ENCODE peak calls at places on chromosome 10, in six cellular contexts. D is AG09309, H is thyroid gland, F is GM12891, T is GM13976, B is glomerular endothelial cell. X is an unnamed sample.

GRCh38 chr10:132123606-132124005 is 57.9 kb downstream of the JAKMIP3 start:
- DNase-seq in D (no peak), H (no peak), F (no peak), T (no peak), B (no peak), X (no peak)

GRCh38 chr10:78706986-78707500 is 361.7 kb upstream of the ZMIZ1 start:
- DNase-seq in D (no peak), H (no peak), F (no peak), T (no peak), B (no peak), X (no peak)

GRCh38 chr10:123986736-123987135 is 95.1 kb upstream of the CPXM2 start:
- DNase-seq in D (no peak), H (no peak), F (no peak), T (no peak), B (no peak), X (no peak)

GRCh38 chr10:117790177-117790576 is 247.6 kb downstream of the EMX2 start:
- DNase-seq in D (no peak), H (no peak), F (no peak), T (no peak), B (no peak), X (no peak)

GRCh38 chr10:24259365-24260125 is 50.6 kb downstream of the KIAA1217 start:
- DNase-seq in D (no peak), H (no peak), F (no peak), T (no peak), B (no peak), X (no peak)

GRCh38 chr10:33783557-33783956 is 449.1 kb upstream of the NRP1 start:
- DNase-seq in D (no peak), H (no peak), F (no peak), T (no peak), B (no peak), X (no peak)

GRCh38 chr10:49166804-49167628 is 21.2 kb downstream of the TMEM273 start:
- DNase-seq in D (no peak), H (no peak), F (no peak), T (no peak), B (no peak), X (peak; percentile 28)

GRCh38 chr10:75038335-75038734 is 73.1 kb upstream of the SAMD8 start:
- DNase-seq in D (no peak), H (no peak), F (no peak), T (no peak), B (no peak), X (peak; percentile 37)

GRCh38 chr10:115948415-115948814 is 324.6 kb downstream of the GFRA1 start:
- DNase-seq in D (no peak), H (no peak), F (no peak), T (no peak), B (no peak), X (no peak)

GRCh38 chr10:131514454-131514853 is 202.9 kb upstream of the TCERG1L start:
- DNase-seq in D (no peak), H (no peak), F (no peak), T (no peak), B (no peak), X (no peak)

GRCh38 chr10:93589648-93590562 is 11.1 kb downstream of the RBP4 start:
- DNase-seq in D (no peak), H (no peak), F (no peak), T (no peak), B (no peak), X (no peak)

GRCh38 chr10:99538287-99538917 is 5.7 kb downstream of the NKX2-3 start:
- DNase-seq in D (no peak), H (no peak), F (no peak), T (no peak), B (no peak), X (no peak)

GRCh38 chr10:103188853-103189252 is 4.2 kb downstream of the NT5C2 start:
- DNase-seq in D (no peak), H (no peak), F (no peak), T (no peak), B (no peak), X (no peak)

GRCh38 chr10:24884316-24884715 is 68.1 kb downstream of the PRTFDC1 start:
- DNase-seq in D (no peak), H (no peak), F (no peak), T (no peak), B (no peak), X (no peak)

X was measured in ureter.